ENCODE peak calls at places on chromosome 21, in four cellular contexts. One of them, this sample, is unnamed.

GRCh38 chr21:33383056-33383888 is 19.9 kb upstream of the IFNGR2 start:
- DNase-seq in mesenchymal stem cell: peak
- DNase-seq in GM23248: peak
- DNase-seq in neural progenitor cell: peak
- DNase-seq in this sample: peak

GRCh38 chr21:36851121-36851520 is 115.3 kb downstream of the HLCS start:
- DNase-seq in mesenchymal stem cell: no peak
- DNase-seq in GM23248: no peak
- DNase-seq in neural progenitor cell: no peak
- DNase-seq in this sample: no peak

GRCh38 chr21:40016234-40016633 is 149.0 kb downstream of the PCP4 start:
- DNase-seq in GM23248: no peak
- DNase-seq in neural progenitor cell: no peak
- DNase-seq in mesenchymal stem cell: no peak
- DNase-seq in this sample: no peak

GRCh38 chr21:33212159-33212851 is 17.4 kb upstream of the IFNAR2 start:
- DNase-seq in neural progenitor cell: no peak
- DNase-seq in GM23248: peak
- DNase-seq in mesenchymal stem cell: peak
- DNase-seq in this sample: peak

GRCh38 chr21:36985761-36986594 is 19.5 kb upstream of the HLCS start:
- DNase-seq in neural progenitor cell: no peak
- DNase-seq in GM23248: no peak
- DNase-seq in mesenchymal stem cell: no peak
- DNase-seq in this sample: no peak

GRCh38 chr21:42260121-42260520 is 41.2 kb downstream of the ABCG1 start:
- DNase-seq in GM23248: no peak
- DNase-seq in neural progenitor cell: no peak
- DNase-seq in mesenchymal stem cell: no peak
- DNase-seq in this sample: no peak

GRCh38 chr21:33975548-33976081 is 60.0 kb upstream of the ATP5PO start:
- DNase-seq in neural progenitor cell: no peak
- DNase-seq in mesenchymal stem cell: peak
- DNase-seq in GM23248: peak
- DNase-seq in this sample: peak

GRCh38 chr21:36209626-36210171 is 53.1 kb downstream of the DOP1B start:
- DNase-seq in neural progenitor cell: peak
- DNase-seq in GM23248: peak
- DNase-seq in mesenchymal stem cell: peak
- DNase-seq in this sample: peak

GRCh38 chr21:37009740-37010341 is 3.3 kb downstream of the RIPPLY3 start:
- DNase-seq in GM23248: peak
- DNase-seq in mesenchymal stem cell: peak
- DNase-seq in neural progenitor cell: peak
- DNase-seq in this sample: peak

GRCh38 chr21:25560151-25560783 is 47.0 kb downstream of the MRPL39 start:
- DNase-seq in GM23248: no peak
- DNase-seq in mesenchymal stem cell: peak
- DNase-seq in neural progenitor cell: no peak
- DNase-seq in this sample: peak

GRCh38 chr21:39676054-39676771 is 63.5 kb downstream of the B3GALT5 start:
- DNase-seq in GM23248: peak
- DNase-seq in mesenchymal stem cell: peak
- DNase-seq in neural progenitor cell: peak
- DNase-seq in this sample: no peak

GRCh38 chr21:28333455-28334108 is 659.1 kb downstream of the LTN1 start:
- DNase-seq in GM23248: peak
- DNase-seq in neural progenitor cell: no peak
- DNase-seq in mesenchymal stem cell: peak
- DNase-seq in this sample: peak

GRCh38 chr21:40404319-40404906 is 442.5 kb downstream of the DSCAM start:
- DNase-seq in mesenchymal stem cell: no peak
- DNase-seq in neural progenitor cell: no peak
- DNase-seq in GM23248: no peak
- DNase-seq in this sample: no peak

GRCh38 chr21:41895643-41896493 is 16.7 kb upstream of the PRDM15 start:
- DNase-seq in GM23248: no peak
- DNase-seq in neural progenitor cell: no peak
- DNase-seq in mesenchymal stem cell: no peak
- DNase-seq in this sample: peak

GRCh38 chr21:30962013-30962412 is 76.3 kb downstream of the KRTAP19-8 start:
- DNase-seq in GM23248: no peak
- DNase-seq in mesenchymal stem cell: no peak
- DNase-seq in neural progenitor cell: peak
- DNase-seq in this sample: no peak

GRCh38 chr21:17612023-17612564 is 607 bp downstream of the BTG3 start:
- DNase-seq in mesenchymal stem cell: peak
- DNase-seq in GM23248: peak
- DNase-seq in neural progenitor cell: no peak
- DNase-seq in this sample: peak

GRCh38 chr21:15301014-15301413 is 236.2 kb upstream of the NRIP1 start:
- DNase-seq in GM23248: peak
- DNase-seq in neural progenitor cell: peak
- DNase-seq in mesenchymal stem cell: no peak
- DNase-seq in this sample: no peak

GRCh38 chr21:31158789-31159581 is 120.7 kb upstream of the KRTAP19-8 start:
- DNase-seq in neural progenitor cell: no peak
- DNase-seq in GM23248: peak
- DNase-seq in mesenchymal stem cell: peak
- DNase-seq in this sample: peak

GRCh38 chr21:24705201-24705600 is 902.1 kb downstream of the MRPL39 start:
- DNase-seq in mesenchymal stem cell: no peak
- DNase-seq in GM23248: no peak
- DNase-seq in neural progenitor cell: no peak
- DNase-seq in this sample: no peak

GRCh38 chr21:46634966-46635323 is 529 bp upstream of the PRMT2 start:
- DNase-seq in neural progenitor cell: peak
- DNase-seq in mesenchymal stem cell: peak
- DNase-seq in GM23248: peak
- DNase-seq in this sample: peak

GRCh38 chr21:37763298-37763697 is 153.0 kb downstream of the KCNJ6 start:
- DNase-seq in mesenchymal stem cell: no peak
- DNase-seq in neural progenitor cell: no peak
- DNase-seq in GM23248: no peak
- DNase-seq in this sample: no peak

GRCh38 chr21:17834639-17835354 is 15.6 kb upstream of the C21orf91 start:
- DNase-seq in mesenchymal stem cell: no peak
- DNase-seq in GM23248: no peak
- DNase-seq in neural progenitor cell: no peak
- DNase-seq in this sample: no peak

GRCh38 chr21:14581902-14582457 is 35.9 kb upstream of the SAMSN1 start:
- DNase-seq in mesenchymal stem cell: peak
- DNase-seq in neural progenitor cell: no peak
- DNase-seq in GM23248: no peak
- DNase-seq in this sample: no peak

GRCh38 chr21:21003701-21004100 is 5.5 kb downstream of the NCAM2 start:
- DNase-seq in GM23248: peak
- DNase-seq in neural progenitor cell: peak
- DNase-seq in mesenchymal stem cell: peak
- DNase-seq in this sample: peak

GRCh38 chr21:41755934-41756773 is 10.7 kb downstream of the RIPK4 start:
- DNase-seq in mesenchymal stem cell: no peak
- DNase-seq in GM23248: no peak
- DNase-seq in neural progenitor cell: no peak
- DNase-seq in this sample: no peak

GRCh38 chr21:37207441-37208009 is 59.6 kb downstream of the VPS26C start:
- DNase-seq in mesenchymal stem cell: no peak
- DNase-seq in neural progenitor cell: no peak
- DNase-seq in GM23248: peak
- DNase-seq in this sample: peak

GRCh38 chr21:31781737-31782136 is 49.8 kb upstream of the SCAF4 start:
- DNase-seq in mesenchymal stem cell: peak
- DNase-seq in GM23248: peak
- DNase-seq in neural progenitor cell: no peak
- DNase-seq in this sample: peak

GRCh38 chr21:36125513-36126121 is 9.3 kb upstream of the CBR3 start:
- DNase-seq in mesenchymal stem cell: peak
- DNase-seq in GM23248: peak
- DNase-seq in neural progenitor cell: peak
- DNase-seq in this sample: peak

GRCh38 chr21:15355066-15355465 is 290.3 kb upstream of the NRIP1 start:
- DNase-seq in neural progenitor cell: no peak
- DNase-seq in mesenchymal stem cell: no peak
- DNase-seq in GM23248: no peak
- DNase-seq in this sample: no peak

GRCh38 chr21:26115346-26115745 is 55.2 kb downstream of the APP start:
- DNase-seq in neural progenitor cell: no peak
- DNase-seq in GM23248: no peak
- DNase-seq in mesenchymal stem cell: no peak
- DNase-seq in this sample: no peak

GRCh38 chr21:32844653-32845443 is 73.3 kb upstream of the PAXBP1 start:
- DNase-seq in GM23248: peak
- DNase-seq in mesenchymal stem cell: peak
- DNase-seq in neural progenitor cell: peak
- DNase-seq in this sample: peak

GRCh38 chr21:21973806-21974205 is 975.6 kb downstream of the NCAM2 start:
- DNase-seq in mesenchymal stem cell: peak
- DNase-seq in neural progenitor cell: peak
- DNase-seq in GM23248: no peak
- DNase-seq in this sample: no peak

GRCh38 chr21:26366781-26367180 is 196.2 kb upstream of the APP start:
- DNase-seq in mesenchymal stem cell: peak
- DNase-seq in neural progenitor cell: no peak
- DNase-seq in GM23248: peak
- DNase-seq in this sample: no peak

GRCh38 chr21:32826317-32827167 is 55.0 kb upstream of the PAXBP1 start:
- DNase-seq in GM23248: peak
- DNase-seq in neural progenitor cell: peak
- DNase-seq in mesenchymal stem cell: peak
- DNase-seq in this sample: peak

GRCh38 chr21:15140321-15141019 is 75.7 kb upstream of the NRIP1 start:
- DNase-seq in GM23248: no peak
- DNase-seq in mesenchymal stem cell: no peak
- DNase-seq in neural progenitor cell: no peak
- DNase-seq in this sample: no peak

GRCh38 chr21:36945496-36946138 is 20.9 kb downstream of the HLCS start:
- DNase-seq in mesenchymal stem cell: no peak
- DNase-seq in GM23248: peak
- DNase-seq in neural progenitor cell: no peak
- DNase-seq in this sample: peak

DNA sequence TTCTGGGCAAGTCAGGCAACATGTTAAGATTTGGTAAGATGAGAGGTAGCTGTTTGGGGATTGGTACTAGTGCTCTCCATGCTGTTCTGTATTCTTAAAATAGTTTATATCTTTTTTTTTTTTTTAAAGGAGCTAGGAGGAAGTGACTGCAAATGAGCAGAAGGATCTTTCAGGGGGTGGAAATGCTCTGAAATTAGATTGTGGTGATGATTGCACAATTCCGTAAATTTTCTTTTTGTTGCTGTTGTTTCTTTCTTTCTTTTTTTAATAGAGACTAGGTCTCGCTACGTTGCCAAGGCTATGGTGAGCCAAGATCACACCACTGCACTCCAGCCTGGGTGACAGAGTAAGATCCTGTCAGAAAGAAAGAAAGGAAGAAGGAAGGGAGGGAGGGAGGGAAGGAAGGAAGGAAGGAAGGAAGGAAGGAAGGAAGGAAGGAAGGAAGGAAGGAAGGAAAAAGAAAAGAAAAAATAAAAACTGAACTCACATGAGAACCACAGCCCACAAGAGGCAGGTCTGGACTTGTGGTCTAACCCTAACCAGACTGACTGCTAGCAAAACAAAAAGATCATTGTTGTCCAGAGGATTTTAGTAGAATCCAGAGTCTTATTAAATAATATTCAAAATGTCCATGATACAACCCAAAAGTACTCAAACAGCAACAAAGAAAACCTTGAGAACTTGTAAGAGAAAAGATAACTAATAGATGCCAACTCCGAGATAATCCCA is 4.5 kb upstream of the ITGB2 start:
- DNase-seq in neural progenitor cell: no peak
- DNase-seq in GM23248: peak
- DNase-seq in mesenchymal stem cell: peak
- DNase-seq in this sample: peak
- H3K4me2 ChIP-seq in neural progenitor cell: no peak
- H3K4me2 ChIP-seq in GM23248: peak
- H3K4me2 ChIP-seq in mesenchymal stem cell: no peak
- H3K4me2 ChIP-seq in this sample: no peak

GRCh38 chr21:16532841-16533240 is 803.1 kb downstream of the USP25 start:
- DNase-seq in mesenchymal stem cell: no peak
- DNase-seq in neural progenitor cell: no peak
- DNase-seq in GM23248: peak
- DNase-seq in this sample: peak
- H3K4me2 ChIP-seq in mesenchymal stem cell: no peak
- H3K4me2 ChIP-seq in neural progenitor cell: no peak
- H3K4me2 ChIP-seq in GM23248: peak
- H3K4me2 ChIP-seq in this sample: peak

DNA sequence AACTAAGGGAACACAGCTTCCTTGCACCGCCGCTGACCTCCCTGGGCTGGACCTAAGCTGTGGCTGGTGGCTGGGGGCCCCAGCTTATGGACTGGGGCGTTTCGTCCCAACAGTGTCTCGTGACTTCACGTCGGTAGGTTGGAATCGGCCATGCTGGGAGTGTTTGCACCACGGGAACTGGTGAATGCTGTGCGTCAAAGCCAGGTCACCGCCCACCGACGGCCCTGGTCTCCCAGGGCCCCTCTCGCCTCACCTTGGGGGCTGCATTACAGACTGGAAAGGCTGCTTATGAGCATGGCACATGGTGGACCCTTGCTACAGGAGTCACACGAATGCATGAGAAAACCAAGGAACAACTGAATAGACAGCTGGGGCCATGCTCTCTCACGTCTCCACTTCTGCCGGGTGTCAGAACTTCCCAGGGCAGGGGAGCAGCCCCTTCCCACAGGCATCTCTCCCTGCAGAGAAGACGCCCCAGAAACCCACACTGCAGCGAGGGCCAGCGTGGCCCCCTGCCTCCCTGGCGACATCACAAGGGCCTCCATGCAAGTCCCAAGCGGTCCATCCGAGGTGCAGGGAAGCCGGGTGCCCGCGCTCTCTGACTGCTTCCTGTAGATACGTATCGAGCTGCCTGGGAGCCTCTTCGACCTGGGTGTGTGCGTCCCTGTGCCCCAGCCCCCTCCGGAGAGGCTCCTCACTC is 81.7 kb downstream of the SIK1 start:
- DNase-seq in neural progenitor cell: no peak
- DNase-seq in mesenchymal stem cell: no peak
- DNase-seq in GM23248: no peak
- DNase-seq in this sample: no peak
- H3K4me2 ChIP-seq in neural progenitor cell: no peak
- H3K4me2 ChIP-seq in mesenchymal stem cell: no peak
- H3K4me2 ChIP-seq in GM23248: no peak
- H3K4me2 ChIP-seq in this sample: no peak

GRCh38 chr21:35097525-35097924 is 48.4 kb upstream of the RUNX1 start:
- DNase-seq in mesenchymal stem cell: no peak
- DNase-seq in neural progenitor cell: no peak
- DNase-seq in GM23248: no peak
- DNase-seq in this sample: no peak

GRCh38 chr21:35102488-35103407 is 53.6 kb upstream of the RUNX1 start:
- DNase-seq in mesenchymal stem cell: peak
- DNase-seq in GM23248: no peak
- DNase-seq in neural progenitor cell: no peak
- DNase-seq in this sample: no peak

GRCh38 chr21:35096959-35097358 is 47.9 kb upstream of the RUNX1 start:
- DNase-seq in neural progenitor cell: no peak
- DNase-seq in GM23248: no peak
- DNase-seq in mesenchymal stem cell: no peak
- DNase-seq in this sample: no peak

GRCh38 chr21:35099310-35099709 is 50.2 kb upstream of the RUNX1 start:
- DNase-seq in GM23248: no peak
- DNase-seq in mesenchymal stem cell: no peak
- DNase-seq in neural progenitor cell: no peak
- DNase-seq in this sample: no peak

GRCh38 chr21:35100351-35100771 is 51.3 kb upstream of the RUNX1 start:
- DNase-seq in neural progenitor cell: no peak
- DNase-seq in GM23248: no peak
- DNase-seq in mesenchymal stem cell: no peak
- DNase-seq in this sample: peak
- H3K4me2 ChIP-seq in neural progenitor cell: no peak
- H3K4me2 ChIP-seq in GM23248: no peak
- H3K4me2 ChIP-seq in mesenchymal stem cell: no peak
- H3K4me2 ChIP-seq in this sample: no peak